ENCODE peak calls at places on chromosomes 16 and 17, in four cellular contexts. Y is stimulated activated CD4-positive, alpha-beta T cell treated with anti-CD3 and anti-CD28 coated beads, Interleukin-1b, Interleukin-23, amount 100 ng/mL, for 1 hour; W is caudate nucleus; R is uterus. F is an unnamed sample.

GRCh38 chr17:59431606-59432005 is 100.2 kb downstream of the YPEL2 start:
- DNase-seq in R (no peak), W (no peak), Y (no peak), F (no peak)

GRCh38 chr17:2964370-2964769 is 99.0 kb downstream of the OR1D5 start:
- DNase-seq in R (no peak), W (no peak), Y (no peak), F (no peak)

GRCh38 chr16:75593308-75593707 is 27.1 kb downstream of the GABARAPL2 start:
- DNase-seq in W (no peak), Y (no peak), R (no peak), F (no peak)

GRCh38 chr17:64269687-64270649 is 6.9 kb upstream of the TEX2 start:
- DNase-seq in W (no peak), Y (no peak), R (no peak), F (no peak)

GRCh38 chr17:80644588-80644987 is 100.0 kb downstream of the RPTOR start:
- DNase-seq in R (no peak), Y (no peak), W (no peak), F (no peak)

GRCh38 chr17:66740226-66740625 is 94.7 kb upstream of the CACNG5 start:
- DNase-seq in W (no peak), Y (no peak), R (no peak), F (no peak)

GRCh38 chr16:86598607-86599318 is 20.4 kb downstream of the FOXL1 start:
- DNase-seq in Y (no peak), W (no peak), R (no peak), F (no peak)

GRCh38 chr16:72064361-72064894 is 1.4 kb downstream of the HPR start:
- DNase-seq in R (no peak), W (no peak), Y (no peak), F (no peak)

GRCh38 chr17:79985951-79986391 is 49.7 kb downstream of the TBC1D16 start:
- DNase-seq in Y (no peak), R (peak), W (no peak), F (no peak)

GRCh38 chr16:66224636-66225035 is 141.9 kb upstream of the CDH5 start:
- DNase-seq in R (no peak), Y (no peak), W (no peak), F (no peak)

GRCh38 chr17:19940722-19941464 is 36.7 kb downstream of the AKAP10 start:
- DNase-seq in Y (no peak), W (no peak), R (no peak), F (peak)

F was measured in astrocyte of the spinal cord.